ENCODE peak calls at places on chromosomes 4 and X, in four cellular contexts. A, K, E and M are unnamed samples.

GRCh38 chrX:153519569-153520285 is 2.3 kb downstream of the ATP2B3 start:
- DNase-seq in A (no peak), K (no peak), E (no peak), M (no peak)

GRCh38 chr4:82358773-82359324 is 14.9 kb downstream of the HNRNPD start:
- DNase-seq in A (no peak), K (no peak), E (no peak), M (no peak)

GRCh38 chr4:40280586-40280985 is 54.5 kb upstream of the CHRNA9 start:
- DNase-seq in A (no peak), K (no peak), E (no peak), M (no peak)

GRCh38 chrX:154051210-154051810 is 31.6 kb upstream of the IRAK1 start:
- DNase-seq in A (peak), K (peak), E (peak), M (no peak)

GRCh38 chr4:154911097-154911496 is 130.0 kb downstream of the RBM46 start:
- DNase-seq in A (peak), K (peak), E (no peak), M (no peak)

GRCh38 chrX:13898084-13898483 is 81.2 kb upstream of the GPM6B start:
- DNase-seq in A (peak), K (no peak), E (no peak), M (peak)

GRCh38 chr4:8707045-8707781 is 114.6 kb downstream of the CPZ start:
- DNase-seq in A (no peak), K (no peak), E (no peak), M (no peak)

GRCh38 chr4:64713256-64713840 is 304.1 kb upstream of the TECRL start:
- DNase-seq in A (peak), K (peak), E (peak), M (no peak)

GRCh38 chr4:157300678-157301077 is 80.2 kb downstream of the GRIA2 start:
- DNase-seq in A (peak), K (no peak), E (no peak), M (no peak)

GRCh38 chrX:95703696-95704095 is 980.9 kb upstream of the DIAPH2 start:
- DNase-seq in A (no peak), K (no peak), E (no peak), M (no peak)

GRCh38 chr4:180840142-180840541 is 1403.1 kb upstream of the TENM3 start:
- DNase-seq in A (no peak), K (no peak), E (no peak), M (no peak)

GRCh38 chr4:87896020-87896621 is 63.4 kb downstream of the MEPE start:
- DNase-seq in A (no peak), K (peak), E (no peak), M (no peak)

GRCh38 chr4:81919238-81919637 is 447.5 kb upstream of the RASGEF1B start:
- DNase-seq in A (peak), K (peak), E (peak), M (no peak)

GRCh38 chr4:158253350-158253980 is 43.2 kb downstream of the TMEM144 start:
- DNase-seq in A (peak), K (peak), E (no peak), M (no peak)

GRCh38 chrX:12975670-12975965 is 708 bp downstream of the TMSB4X start:
- DNase-seq in A (no peak), K (no peak), E (no peak), M (no peak)

GRCh38 chr4:86048426-86048825 is 311.4 kb downstream of the MAPK10 start:
- DNase-seq in A (no peak), K (no peak), E (no peak), M (no peak)

GRCh38 chr4:107863850-107864371 is 39.2 kb downstream of the SGMS2 start:
- DNase-seq in A (no peak), K (peak), E (no peak), M (no peak)

GRCh38 chr4:165556383-165556782 is 177.6 kb downstream of the CPE start:
- DNase-seq in A (no peak), K (no peak), E (no peak), M (no peak)

GRCh38 chrX:3046253-3046909 is 5.1 kb downstream of the ARSF start:
- DNase-seq in A (no peak), K (no peak), E (no peak), M (no peak)

GRCh38 chrX:29024813-29025342 is 437.6 kb downstream of the IL1RAPL1 start:
- DNase-seq in A (no peak), K (no peak), E (no peak), M (no peak)

GRCh38 chr4:178535939-178536579 is 1093.8 kb upstream of the AGA start:
- DNase-seq in A (no peak), K (no peak), E (no peak), M (no peak)

GRCh38 chrX:20519077-20519617 is 252.4 kb upstream of the RPS6KA3 start:
- DNase-seq in A (no peak), K (no peak), E (no peak), M (no peak)

GRCh38 chr4:123209436-123209835 is 187.2 kb upstream of the SPRY1 start:
- DNase-seq in A (no peak), K (no peak), E (no peak), M (no peak)

GRCh38 chr4:29734785-29735184 is 985.4 kb upstream of the PCDH7 start:
- DNase-seq in A (no peak), K (no peak), E (no peak), M (no peak)

GRCh38 chr4:76585897-76586360 is 150.9 kb downstream of the SHROOM3 start:
- DNase-seq in A (no peak), K (peak), E (no peak), M (no peak)

GRCh38 chr4:70711599-70711998 is 10.2 kb upstream of the RUFY3 start:
- DNase-seq in A (no peak), K (no peak), E (no peak), M (no peak)

GRCh38 chr4:183438458-183439113 is 5.8 kb upstream of the CDKN2AIP start:
- DNase-seq in A (no peak), K (peak), E (no peak), M (no peak)

GRCh38 chrX:116198810-116199209 is 28.3 kb downstream of the AGTR2 start:
- DNase-seq in A (no peak), K (peak), E (no peak), M (no peak)

GRCh38 chr4:47553329-47554125 is 68.5 kb downstream of the ATP10D start:
- DNase-seq in A (no peak), K (no peak), E (no peak), M (no peak)

GRCh38 chr4:98314791-98315565 is 53.8 kb downstream of the RAP1GDS1 start:
- DNase-seq in A (no peak), K (no peak), E (no peak), M (no peak)
- TF ChIP-seq NFIC in A (no peak), K (no peak), E (no peak), M (no peak)

GRCh38 chr4:145843148-145843547 is 95.5 kb downstream of the ZNF827 start:
- DNase-seq in A (no peak), K (no peak), E (no peak), M (no peak)
- TF ChIP-seq MXI1 in A (no peak), K (no peak), E (no peak), M (no peak)

GRCh38 chr4:188812644-188813043 is 673.4 kb downstream of the TRIML1 start:
- DNase-seq in A (no peak), K (no peak), E (no peak), M (no peak)
- TF ChIP-seq NFIC in A (no peak), K (no peak), E (no peak), M (no peak)

GRCh38 chrX:107659768-107660167 is 31.5 kb downstream of the PRPS1 start:
- DNase-seq in A (peak), K (peak), E (peak), M (no peak)
- TF ChIP-seq MXI1 in A (no peak), K (no peak), E (no peak), M (no peak)

DNA sequence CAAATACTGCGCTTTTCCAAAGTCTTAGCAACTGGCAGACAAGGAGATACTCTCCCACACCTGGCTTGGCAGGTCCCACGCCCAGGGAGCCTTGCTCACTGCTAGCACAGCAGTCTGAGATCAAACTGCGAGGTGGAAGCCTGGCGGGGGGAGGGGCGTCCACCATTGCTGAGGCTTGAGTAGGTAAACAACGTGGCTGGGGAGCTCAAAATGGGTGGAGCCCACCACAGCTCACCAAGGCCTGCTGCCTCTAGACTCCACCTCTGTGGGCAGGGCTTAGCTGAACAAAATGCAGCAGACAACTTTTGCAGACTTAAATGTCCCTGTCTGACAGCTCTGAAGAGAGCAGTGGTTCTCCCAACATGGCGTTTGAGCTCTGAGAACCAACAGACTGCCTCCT is 23.0 kb upstream of the NFKB1 start:
- DNase-seq in A (no peak), K (peak), E (no peak), M (no peak)
- TF ChIP-seq NFIC in A (no peak), K (no peak), E (no peak), M (no peak)